ENCODE peak calls at places on chromosome 4, in six cellular contexts. M is GM12878, U is HepG2, K is SK-N-SH, L is K562, H is A549. W is an unnamed sample.

GRCh38 chr4:47933798-47934197 is 19.4 kb upstream of the NFXL1 start:
- DNase-seq in U (peak; percentile 32), M (no peak), H (peak; percentile 28), K (peak; percentile 36), L (peak; percentile 42), W (peak; percentile 60)

GRCh38 chr4:151147000-151147399 is 47.6 kb downstream of the RPS3A start:
- DNase-seq in K (no peak), U (no peak), H (no peak), M (no peak), L (no peak), W (peak; percentile 26)

GRCh38 chr4:173138636-173139035 is 30.0 kb upstream of the GALNT7 start:
- DNase-seq in K (no peak), L (no peak), M (no peak), U (no peak), H (no peak), W (no peak)

GRCh38 chr4:147363514-147363913 is 117.4 kb upstream of the EDNRA start:
- DNase-seq in H (no peak), L (no peak), U (no peak), M (no peak), K (no peak), W (no peak)

GRCh38 chr4:155875878-155876277 is 9.8 kb upstream of the ASIC5 start:
- DNase-seq in H (no peak), M (no peak), K (no peak), L (no peak), U (no peak), W (no peak)

GRCh38 chr4:112589207-112589606 is 47.5 kb downstream of the ZGRF1 start:
- DNase-seq in H (peak; percentile 19), L (peak; percentile 58), M (no peak), K (no peak), U (peak; percentile 3), W (peak; percentile 23)

GRCh38 chr4:148091896-148092295 is 350.3 kb downstream of the NR3C2 start:
- DNase-seq in K (no peak), L (no peak), H (no peak), M (no peak), U (no peak), W (no peak)

GRCh38 chr4:81314196-81314896 is 99.3 kb upstream of the PRKG2 start:
- DNase-seq in M (no peak), L (no peak), K (no peak), H (peak; percentile 1), U (no peak), W (peak; percentile 91)

GRCh38 chr4:176635372-176636261 is 157.1 kb downstream of the VEGFC start:
- DNase-seq in U (no peak), M (no peak), L (no peak), K (no peak), H (peak; percentile 97), W (peak; percentile 90)

GRCh38 chr4:117324851-117325491 is 239.6 kb upstream of the TRAM1L1 start:
- DNase-seq in M (no peak), H (no peak), K (no peak), U (no peak), L (no peak), W (peak; percentile 96)

GRCh38 chr4:156638925-156639605 is 332.5 kb downstream of the PDGFC start:
- DNase-seq in H (no peak), U (no peak), K (no peak), M (no peak), L (no peak), W (peak; percentile 69)

GRCh38 chr4:156999175-156999517 is 27.5 kb upstream of the PDGFC start:
- DNase-seq in U (peak; percentile 79), M (no peak), L (no peak), H (peak; percentile 75), K (no peak), W (peak; percentile 97)

GRCh38 chr4:116531870-116532269 is 553.5 kb downstream of the TRAM1L1 start:
- DNase-seq in U (no peak), H (no peak), K (no peak), M (no peak), L (no peak), W (no peak)

GRCh38 chr4:110087116-110087708 is 111.2 kb downstream of the ELOVL6 start:
- DNase-seq in K (no peak), L (no peak), M (no peak), U (no peak), H (no peak), W (peak; percentile 83)

GRCh38 chr4:88689877-88690276 is 7.8 kb downstream of the NAP1L5 start:
- DNase-seq in H (no peak), K (no peak), U (no peak), M (no peak), L (no peak), W (no peak)

GRCh38 chr4:88693792-88694191 is 3.8 kb downstream of the NAP1L5 start:
- DNase-seq in K (no peak), L (no peak), H (no peak), M (no peak), U (no peak), W (no peak)

GRCh38 chr4:88690355-88690754 is 7.3 kb downstream of the NAP1L5 start:
- DNase-seq in M (no peak), H (peak; percentile 18), L (peak; percentile 16), K (no peak), U (no peak), W (peak; percentile 64)
- TF ChIP-seq SMC3 in M (no peak), H (no peak), L (no peak), K (no peak), U (no peak), W (no peak)

DNA sequence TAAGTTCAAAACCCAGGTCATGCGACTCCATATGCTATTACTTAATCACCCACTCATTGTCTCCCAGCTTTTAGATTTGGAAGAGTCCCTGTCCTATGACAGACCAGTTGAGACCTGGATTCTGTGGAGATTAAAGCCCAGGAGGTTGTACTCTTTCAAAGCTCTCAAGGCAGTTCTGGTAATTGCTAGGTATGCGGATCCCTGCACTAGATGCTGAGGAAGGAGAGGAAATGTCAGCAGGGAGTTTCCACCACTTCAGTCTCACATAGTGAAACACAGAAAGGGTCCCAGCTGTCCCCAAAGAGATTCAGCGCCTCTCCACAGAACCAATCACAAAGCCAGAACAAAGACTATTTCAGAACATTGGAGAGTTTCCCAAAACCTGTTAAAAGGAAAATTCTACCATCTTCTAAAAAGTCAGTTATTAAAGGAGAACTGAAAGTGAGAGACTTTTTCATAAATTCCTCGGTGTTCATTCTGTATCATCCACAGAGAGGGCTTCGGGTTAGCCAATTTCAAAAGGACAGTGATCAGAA is 53.4 kb downstream of the IRF2 start:
- DNase-seq in M (peak; percentile 82), K (no peak), L (no peak), U (no peak), H (no peak), W (no peak)
- H3K27ac ChIP-seq in M (peak overlapping the region; percentile 95), K (no peak overlapping the region), L (no peak overlapping the region), U (no peak overlapping the region), H (no peak overlapping the region), W (no peak overlapping the region)

GRCh38 chr4:144862221-144862620 is 216.3 kb downstream of the HHIP start:
- DNase-seq in M (no peak), U (no peak), H (no peak), K (no peak), L (no peak), W (no peak)

DNA sequence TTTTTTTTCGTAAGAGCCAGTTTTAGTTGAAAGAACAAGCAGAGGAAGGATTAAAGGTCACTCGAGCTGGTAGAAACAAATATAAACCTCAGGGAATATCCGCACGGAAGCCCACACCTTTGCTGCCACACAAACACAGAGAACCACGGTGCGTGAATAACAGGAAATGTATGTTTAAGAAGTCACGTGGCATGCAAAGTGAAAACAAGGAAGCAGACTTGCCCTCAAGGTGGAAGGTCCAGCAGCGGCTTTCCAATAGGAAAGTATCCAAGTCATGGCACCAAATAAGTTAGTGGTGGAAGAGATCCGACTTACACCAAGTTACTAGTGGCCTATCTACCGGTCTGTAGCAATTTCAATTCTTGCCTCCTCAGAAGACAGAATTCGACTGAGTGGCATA is 215.5 kb downstream of the HHIP start:
- DNase-seq in H (no peak), M (no peak), K (no peak), U (peak; percentile 25), L (no peak), W (no peak)
- TF ChIP-seq RAD21 in H (no peak), M (no peak), K (no peak), U (no peak), L (no peak), W (no peak)

GRCh38 chr4:24912252-24913098 is at the start of gene CCDC149:
- DNase-seq in H (peak; percentile 72), L (peak; percentile 19), K (peak; percentile 86), M (no peak), U (peak; percentile 13), W (peak; percentile 57)
- TF ChIP-seq SMC3 in H (peak; percentile 8), L (no peak), K (no peak), M (no peak), U (no peak), W (no peak)

DNA sequence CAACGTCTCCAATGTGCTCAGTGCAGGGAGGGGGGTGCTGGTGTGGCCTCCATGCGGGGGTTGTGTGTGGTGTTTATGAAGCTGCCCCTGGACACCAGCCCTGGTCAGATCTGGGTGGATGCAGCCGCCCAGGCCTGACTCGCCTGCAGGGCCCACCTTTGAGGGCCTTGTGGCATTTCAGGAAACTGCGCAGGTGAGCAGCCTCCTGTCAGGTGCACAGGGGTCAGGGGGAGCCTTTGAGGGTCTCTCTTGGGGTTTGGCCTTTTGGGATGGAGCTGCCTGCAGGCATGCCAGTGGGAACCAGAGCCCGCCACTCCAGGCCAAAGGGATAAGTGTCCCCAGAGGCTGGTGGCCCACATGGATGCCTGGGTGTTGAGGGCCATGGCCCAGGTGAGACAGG is 45.4 kb downstream of the ADRA2C start:
- DNase-seq in M (no peak), L (no peak), K (no peak), U (no peak), H (no peak), W (no peak)
- H3K27ac ChIP-seq in M (no peak overlapping the region), L (no peak overlapping the region), K (no peak overlapping the region), U (no peak overlapping the region), H (no peak overlapping the region), W (no peak overlapping the region)

GRCh38 chr4:4424499-4425115 is 37.7 kb downstream of the NSG1 start:
- DNase-seq in U (no peak), M (no peak), L (no peak), K (no peak), H (no peak), W (no peak)

GRCh38 chr4:4425696-4426095 is 38.8 kb downstream of the NSG1 start:
- DNase-seq in H (no peak), K (no peak), M (no peak), U (no peak), L (no peak), W (no peak)

GRCh38 chr4:4423706-4424498 is 37.0 kb downstream of the NSG1 start:
- DNase-seq in L (no peak), K (no peak), H (no peak), U (no peak), M (no peak), W (no peak)

GRCh38 chr4:4426511-4427477 is 39.9 kb downstream of the NSG1 start:
- DNase-seq in H (no peak), M (no peak), K (no peak), L (no peak), U (no peak), W (no peak)

GRCh38 chr4:4425119-4425690 is 38.3 kb downstream of the NSG1 start:
- DNase-seq in L (no peak), K (no peak), M (no peak), U (no peak), H (no peak), W (peak; percentile 11)
- TF ChIP-seq RAD21 in L (no peak), K (no peak), M (no peak), U (no peak), H (no peak), W (no peak)

W was measured in IMR-90.